ENCODE peak calls at places on chromosome 19, in four cellular contexts. F is cardiac muscle cell, O is brain microvascular endothelial cell, Y is fibroblast of lung. V is an unnamed sample.

GRCh38 chr19:29871143-29871542 is 59.4 kb downstream of the CCNE1 start:
- DNase-seq in Y (no peak), F (no peak), O (no peak), V (no peak)

GRCh38 chr19:14576363-14576762 is 4.5 kb upstream of the NDUFB7 start:
- DNase-seq in Y (no peak), O (no peak), F (no peak), V (no peak)

GRCh38 chr19:58573658-58574164 is 576 bp upstream of the MZF1 start:
- DNase-seq in Y (no peak), O (no peak), F (no peak), V (no peak)

GRCh38 chr19:48249502-48250014 is 6.2 kb downstream of the CARD8 start:
- DNase-seq in F (no peak), O (no peak), Y (no peak), V (peak)

GRCh38 chr19:17779281-17779930 is 15.5 kb upstream of the B3GNT3 start:
- DNase-seq in Y (peak), F (no peak), O (no peak), V (peak)

GRCh38 chr19:3979674-3980352 is 5.5 kb downstream of the EEF2 start:
- DNase-seq in Y (no peak), F (no peak), O (no peak), V (peak)

GRCh38 chr19:11737964-11738745 is 591 bp downstream of the ZNF823 start:
- DNase-seq in F (peak), Y (peak), O (peak), V (peak)

GRCh38 chr19:10748195-10748923 is 30.5 kb downstream of the DNM2 start:
- DNase-seq in F (no peak), Y (no peak), O (no peak), V (no peak)

GRCh38 chr19:10643166-10643967 is 10.8 kb upstream of the ILF3 start:
- DNase-seq in F (no peak), Y (no peak), O (no peak), V (no peak)

GRCh38 chr19:39568604-39569003 is 28.6 kb upstream of the EID2 start:
- DNase-seq in Y (peak), F (no peak), O (peak), V (peak)

GRCh38 chr19:43425567-43426392 is 11.1 kb downstream of the TEX101 start:
- DNase-seq in Y (peak), F (peak), O (no peak), V (peak)

GRCh38 chr19:17539288-17540117 is 15.9 kb upstream of the COLGALT1 start:
- DNase-seq in Y (peak), F (peak), O (peak), V (peak)

GRCh38 chr19:48318286-48318987 is 6.9 kb upstream of the EMP3 start:
- DNase-seq in O (no peak), F (no peak), Y (no peak), V (no peak)

GRCh38 chr19:46355234-46355990 is 8.5 kb downstream of the PPP5C start:
- DNase-seq in F (no peak), Y (no peak), O (no peak), V (no peak)

GRCh38 chr19:3606690-3607289 is at the start of gene TBXA2R:
- DNase-seq in F (peak), Y (peak), O (peak), V (peak)

GRCh38 chr19:50706387-50706786 is 13.2 kb downstream of the SHANK1 start:
- DNase-seq in F (no peak), O (no peak), Y (no peak), V (no peak)

GRCh38 chr19:33278403-33279269 is 23.7 kb downstream of the CEBPA start:
- DNase-seq in O (no peak), F (no peak), Y (no peak), V (no peak)

GRCh38 chr19:7595466-7596133 is at the start of gene CAMSAP3:
- DNase-seq in Y (peak), O (no peak), F (peak), V (no peak)

GRCh38 chr19:49676690-49677231 is 310 bp upstream of the PRMT1 start:
- DNase-seq in O (peak), F (peak), Y (peak), V (peak)

GRCh38 chr19:29372921-29373797 is 152.6 kb upstream of the VSTM2B start:
- DNase-seq in Y (no peak), F (no peak), O (no peak), V (no peak)

GRCh38 chr19:42335374-42335936 is 10.0 kb downstream of the MEGF8 start:
- DNase-seq in F (no peak), Y (no peak), O (no peak), V (no peak)

GRCh38 chr19:10159610-10160009 is 35.1 kb downstream of the DNMT1 start:
- DNase-seq in Y (no peak), O (no peak), F (no peak), V (no peak)

GRCh38 chr19:47603706-47604310 is 5.1 kb upstream of the BICRA start:
- DNase-seq in O (no peak), Y (no peak), F (peak), V (no peak)

GRCh38 chr19:58305932-58306323 is 751 bp downstream of the ERVK3-1 start:
- DNase-seq in Y (no peak), F (no peak), O (no peak), V (peak)

GRCh38 chr19:58538257-58539168 is 5.4 kb upstream of the TRIM28 start:
- DNase-seq in O (no peak), Y (no peak), F (peak), V (no peak)

GRCh38 chr19:45884682-45885555 is 1.0 kb downstream of the IRF2BP1 start:
- DNase-seq in O (no peak), F (peak), Y (no peak), V (no peak)

GRCh38 chr19:7874857-7875393 is 735 bp upstream of the PRR36 start:
- DNase-seq in O (no peak), F (no peak), Y (no peak), V (no peak)

GRCh38 chr19:45469132-45469834 is 1.5 kb downstream of the FOSB start:
- DNase-seq in F (peak), O (peak), Y (peak), V (peak)

GRCh38 chr19:48746738-48747575 is at the start of gene IZUMO1:
- DNase-seq in F (peak), Y (peak), O (peak), V (peak)

GRCh38 chr19:42176990-42177685 is 40.3 kb downstream of the DEDD2 start:
- DNase-seq in O (peak), Y (peak), F (peak), V (peak)

GRCh38 chr19:48103922-48104321 is 6.7 kb downstream of the PLA2G4C start:
- DNase-seq in F (no peak), Y (no peak), O (no peak), V (no peak)

GRCh38 chr19:47432499-47432898 is 13.2 kb upstream of the MEIS3 start:
- DNase-seq in O (no peak), F (no peak), Y (no peak), V (no peak)

GRCh38 chr19:47729799-47730520 is 15.4 kb upstream of the NOP53 start:
- DNase-seq in F (peak), O (no peak), Y (peak), V (no peak)

GRCh38 chr19:55091126-55091910 is 15.6 kb downstream of the EPS8L1 start:
- DNase-seq in F (no peak), Y (no peak), O (no peak), V (no peak)

GRCh38 chr19:55090564-55090963 is 14.9 kb downstream of the EPS8L1 start:
- DNase-seq in Y (no peak), O (no peak), F (no peak), V (no peak)

GRCh38 chr19:55089279-55089944 is 13.7 kb downstream of the EPS8L1 start:
- DNase-seq in F (no peak), O (no peak), Y (no peak), V (no peak)

GRCh38 chr19:55092423-55093318 is 17.0 kb downstream of the EPS8L1 start:
- DNase-seq in Y (no peak), F (no peak), O (no peak), V (no peak)

DNA sequence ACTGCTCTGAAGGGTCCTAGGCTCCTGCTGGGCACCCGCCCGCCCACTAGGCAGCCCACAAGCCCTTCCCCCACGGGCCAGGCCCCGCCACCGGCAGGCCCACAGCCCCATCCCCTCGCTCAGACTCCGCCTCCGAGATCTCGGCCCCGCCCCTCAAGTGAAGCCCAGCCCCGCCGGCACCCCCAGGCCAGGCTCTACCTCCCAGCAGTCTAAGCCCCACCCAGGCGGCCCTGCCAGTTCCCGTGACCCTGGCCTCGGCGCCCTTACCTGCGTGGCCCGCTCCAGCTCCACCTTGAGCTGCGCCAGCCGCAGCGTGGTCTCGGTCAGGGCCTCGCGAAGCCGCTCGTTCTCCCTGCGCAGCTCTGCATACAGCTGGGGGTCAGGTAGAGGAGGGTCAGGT is 16.3 kb downstream of the EPS8L1 start:
- DNase-seq in O (no peak), F (no peak), Y (no peak), V (no peak)
- H3K4me3 ChIP-seq in O (no peak), F (no peak), Y (no peak), V (no peak)

DNA sequence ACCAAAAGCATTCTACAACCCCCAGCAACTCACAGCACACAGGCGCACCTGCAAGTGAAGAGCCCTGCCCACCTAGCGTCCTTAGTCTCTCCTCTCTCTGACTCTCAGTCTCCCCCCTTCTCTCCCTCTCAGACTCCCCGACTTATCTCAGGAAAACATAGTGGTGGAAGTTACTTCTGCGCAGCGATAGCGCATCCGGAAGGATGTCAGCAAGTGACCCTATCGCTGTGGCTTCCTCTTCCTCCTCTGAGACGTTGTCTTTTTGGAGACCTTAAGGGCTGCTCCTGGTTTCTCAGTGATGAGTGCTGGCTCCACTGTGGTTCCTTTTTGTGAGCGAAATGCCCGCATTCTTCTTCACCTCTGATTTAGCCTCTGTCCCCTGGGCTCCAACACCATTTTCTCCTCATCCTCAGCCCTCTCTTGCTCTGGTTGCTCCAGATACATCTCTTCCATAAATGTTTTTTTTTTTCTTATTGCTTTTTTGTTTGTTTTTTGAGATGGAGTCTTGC is 1.4 kb upstream of the YIF1B start:
- DNase-seq in Y (no peak), F (no peak), O (no peak), V (no peak)
- TF ChIP-seq CTCF in Y (no peak), F (no peak), O (no peak), V (no peak)

GRCh38 chr19:16328824-16329482 is 4.3 kb downstream of the KLF2 start:
- DNase-seq in Y (no peak), O (no peak), F (no peak), V (peak)
- H3K4me3 ChIP-seq in Y (no peak), O (no peak), F (no peak), V (no peak)

GRCh38 chr19:6551607-6552450 is 21.0 kb downstream of the TNFSF9 start:
- DNase-seq in O (no peak), F (peak), Y (peak), V (no peak)
- TF ChIP-seq CTCF in O (no peak), F (peak), Y (no peak), V (no peak)

DNA sequence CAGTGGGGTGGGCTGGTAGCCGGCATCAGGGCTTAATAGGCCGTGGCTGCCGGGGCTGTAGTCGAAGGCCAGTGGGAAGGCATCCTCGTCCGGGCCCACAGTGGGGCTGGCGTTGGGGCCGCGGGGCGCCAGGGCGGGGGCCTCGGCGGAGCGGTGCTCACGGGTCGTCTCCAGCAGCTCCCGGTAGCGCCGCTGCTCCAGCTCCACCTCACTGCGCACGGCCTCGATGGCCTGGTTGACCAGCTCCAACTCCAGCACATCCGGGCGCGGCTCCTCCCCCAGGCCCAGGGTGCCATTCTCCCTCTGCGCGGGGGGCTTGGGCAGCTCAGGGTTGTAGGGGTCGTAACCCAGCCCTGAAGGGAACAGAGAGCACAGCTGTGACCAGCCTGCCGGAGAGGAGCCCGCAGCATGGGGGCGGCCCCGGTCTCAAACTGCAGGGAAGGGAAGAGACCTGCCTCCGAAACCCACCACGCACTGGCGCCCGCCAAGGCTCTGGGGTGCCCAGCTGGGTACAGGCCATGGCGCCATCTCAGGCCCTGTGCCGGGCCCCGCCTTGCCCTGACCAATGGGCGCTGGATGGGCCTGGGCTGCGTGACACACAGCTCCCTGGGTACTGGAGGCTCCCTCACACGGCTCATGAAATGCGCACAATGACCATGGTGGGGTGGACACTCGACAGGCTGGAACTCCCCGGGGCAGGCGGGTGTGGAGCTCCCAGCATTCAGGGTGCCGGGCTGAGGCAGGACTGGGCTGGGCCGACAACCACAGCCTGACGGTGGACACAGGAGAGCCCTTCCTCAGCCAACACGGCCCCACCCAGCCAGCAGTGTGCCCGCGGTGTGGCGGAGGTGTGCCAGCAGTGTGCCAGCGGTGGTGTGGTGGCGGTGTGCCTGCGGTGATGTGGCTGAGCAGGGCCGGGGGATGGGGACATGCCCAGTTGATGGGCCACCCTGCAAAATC is 16.5 kb upstream of the ATP8B3 start:
- DNase-seq in O (no peak), F (no peak), Y (no peak), V (no peak)
- H3K4me3 ChIP-seq in O (no peak), F (no peak), Y (no peak), V (no peak)

GRCh38 chr19:8988204-8988603 is 22.0 kb downstream of the MUC16 start:
- DNase-seq in O (no peak), F (no peak), Y (no peak), V (no peak)
- TF ChIP-seq CTCF in O (no peak), F (no peak), Y (no peak), V (no peak)

GRCh38 chr19:1440418-1440801 is 2.2 kb downstream of the RPS15 start:
- DNase-seq in F (no peak), Y (no peak), O (no peak), V (no peak)
- H3K4me3 ChIP-seq in F (no peak), Y (no peak), O (peak), V (peak)

GRCh38 chr19:18803550-18804138 is 12.5 kb upstream of the COMP start:
- DNase-seq in F (no peak), Y (no peak), O (no peak), V (no peak)
- TF ChIP-seq CTCF in F (no peak), Y (no peak), O (no peak), V (no peak)